ENCODE peak calls at places on chromosomes 16 and 17, in ten cellular contexts. One of them, this sample, is unnamed.

GRCh38 chr17:30244853-30245385 is 9.4 kb upstream of the SLC6A4 start:
- DNase-seq in kidney tubule cell: peak
- DNase-seq in mucosa of descending colon: no peak
- DNase-seq in lung microvascular endothelial cell: no peak
- DNase-seq in central memory CD4-positive, alpha-beta T cell: no peak
- DNase-seq in stimulated activated CD8-positive, alpha-beta memory T cell treated with anti-CD3 and anti-CD28 coated beads, Interleukin-4, amount 100 ng/mL, for 24 hours: no peak
- DNase-seq in stimulated activated naive B cell treated with anti-CD40 and anti-IgM and Interleukin-4, amounts not matched to agents 10 μg/mL and 1 μg/mL and 100 μg/mL, for 72 hours: no peak
- DNase-seq in activated CD4-positive, alpha-beta T cell treated with anti-CD3 and anti-CD28 coated beads for 24 hours: no peak
- DNase-seq in stimulated activated CD4-positive, alpha-beta T cell treated with anti-CD3 and anti-CD28 coated beads, Interleukin-12 subunit alpha, Interleukin-12 subunit beta, amount 100 ng/mL, for 48 hours: no peak
- DNase-seq in endothelial cell of umbilical vein: no peak
- DNase-seq in this sample: no peak

GRCh38 chr16:83799336-83799735 is 8.4 kb upstream of the HSBP1 start:
- DNase-seq in kidney tubule cell: peak
- DNase-seq in mucosa of descending colon: no peak
- DNase-seq in lung microvascular endothelial cell: no peak
- DNase-seq in central memory CD4-positive, alpha-beta T cell: no peak
- DNase-seq in stimulated activated CD8-positive, alpha-beta memory T cell treated with anti-CD3 and anti-CD28 coated beads, Interleukin-4, amount 100 ng/mL, for 24 hours: no peak
- DNase-seq in stimulated activated naive B cell treated with anti-CD40 and anti-IgM and Interleukin-4, amounts not matched to agents 10 μg/mL and 1 μg/mL and 100 μg/mL, for 72 hours: no peak
- DNase-seq in activated CD4-positive, alpha-beta T cell treated with anti-CD3 and anti-CD28 coated beads for 24 hours: no peak
- DNase-seq in stimulated activated CD4-positive, alpha-beta T cell treated with anti-CD3 and anti-CD28 coated beads, Interleukin-12 subunit alpha, Interleukin-12 subunit beta, amount 100 ng/mL, for 48 hours: no peak
- DNase-seq in endothelial cell of umbilical vein: no peak
- DNase-seq in this sample: no peak

GRCh38 chr16:2919511-2920255 is 8.0 kb downstream of the FLYWCH1 start:
- DNase-seq in kidney tubule cell: peak
- DNase-seq in mucosa of descending colon: no peak
- DNase-seq in lung microvascular endothelial cell: peak
- DNase-seq in central memory CD4-positive, alpha-beta T cell: peak
- DNase-seq in stimulated activated CD8-positive, alpha-beta memory T cell treated with anti-CD3 and anti-CD28 coated beads, Interleukin-4, amount 100 ng/mL, for 24 hours: peak
- DNase-seq in stimulated activated naive B cell treated with anti-CD40 and anti-IgM and Interleukin-4, amounts not matched to agents 10 μg/mL and 1 μg/mL and 100 μg/mL, for 72 hours: peak
- DNase-seq in activated CD4-positive, alpha-beta T cell treated with anti-CD3 and anti-CD28 coated beads for 24 hours: peak
- DNase-seq in stimulated activated CD4-positive, alpha-beta T cell treated with anti-CD3 and anti-CD28 coated beads, Interleukin-12 subunit alpha, Interleukin-12 subunit beta, amount 100 ng/mL, for 48 hours: peak
- DNase-seq in endothelial cell of umbilical vein: peak
- DNase-seq in this sample: peak

GRCh38 chr16:1057252-1057932 is 15.2 kb upstream of the SSTR5 start:
- DNase-seq in kidney tubule cell: peak
- DNase-seq in mucosa of descending colon: peak
- DNase-seq in lung microvascular endothelial cell: peak
- DNase-seq in central memory CD4-positive, alpha-beta T cell: peak
- DNase-seq in stimulated activated CD8-positive, alpha-beta memory T cell treated with anti-CD3 and anti-CD28 coated beads, Interleukin-4, amount 100 ng/mL, for 24 hours: peak
- DNase-seq in stimulated activated naive B cell treated with anti-CD40 and anti-IgM and Interleukin-4, amounts not matched to agents 10 μg/mL and 1 μg/mL and 100 μg/mL, for 72 hours: no peak
- DNase-seq in activated CD4-positive, alpha-beta T cell treated with anti-CD3 and anti-CD28 coated beads for 24 hours: peak
- DNase-seq in stimulated activated CD4-positive, alpha-beta T cell treated with anti-CD3 and anti-CD28 coated beads, Interleukin-12 subunit alpha, Interleukin-12 subunit beta, amount 100 ng/mL, for 48 hours: peak
- DNase-seq in endothelial cell of umbilical vein: peak
- DNase-seq in this sample: no peak

GRCh38 chr16:3444032-3444388 is 530 bp downstream of the NAA60 start:
- DNase-seq in kidney tubule cell: peak
- DNase-seq in mucosa of descending colon: peak
- DNase-seq in lung microvascular endothelial cell: peak
- DNase-seq in central memory CD4-positive, alpha-beta T cell: peak
- DNase-seq in stimulated activated CD8-positive, alpha-beta memory T cell treated with anti-CD3 and anti-CD28 coated beads, Interleukin-4, amount 100 ng/mL, for 24 hours: no peak
- DNase-seq in stimulated activated naive B cell treated with anti-CD40 and anti-IgM and Interleukin-4, amounts not matched to agents 10 μg/mL and 1 μg/mL and 100 μg/mL, for 72 hours: peak
- DNase-seq in activated CD4-positive, alpha-beta T cell treated with anti-CD3 and anti-CD28 coated beads for 24 hours: peak
- DNase-seq in stimulated activated CD4-positive, alpha-beta T cell treated with anti-CD3 and anti-CD28 coated beads, Interleukin-12 subunit alpha, Interleukin-12 subunit beta, amount 100 ng/mL, for 48 hours: no peak
- DNase-seq in endothelial cell of umbilical vein: peak
- DNase-seq in this sample: peak

GRCh38 chr17:33292184-33292980 is 713 bp downstream of the ASIC2 start:
- DNase-seq in kidney tubule cell: peak
- DNase-seq in mucosa of descending colon: peak
- DNase-seq in lung microvascular endothelial cell: peak
- DNase-seq in central memory CD4-positive, alpha-beta T cell: no peak
- DNase-seq in stimulated activated CD8-positive, alpha-beta memory T cell treated with anti-CD3 and anti-CD28 coated beads, Interleukin-4, amount 100 ng/mL, for 24 hours: no peak
- DNase-seq in stimulated activated naive B cell treated with anti-CD40 and anti-IgM and Interleukin-4, amounts not matched to agents 10 μg/mL and 1 μg/mL and 100 μg/mL, for 72 hours: no peak
- DNase-seq in activated CD4-positive, alpha-beta T cell treated with anti-CD3 and anti-CD28 coated beads for 24 hours: no peak
- DNase-seq in stimulated activated CD4-positive, alpha-beta T cell treated with anti-CD3 and anti-CD28 coated beads, Interleukin-12 subunit alpha, Interleukin-12 subunit beta, amount 100 ng/mL, for 48 hours: no peak
- DNase-seq in endothelial cell of umbilical vein: peak
- DNase-seq in this sample: no peak

GRCh38 chr16:88535181-88535856 is 34.9 kb upstream of the ZC3H18 start:
- DNase-seq in kidney tubule cell: no peak
- DNase-seq in mucosa of descending colon: no peak
- DNase-seq in lung microvascular endothelial cell: no peak
- DNase-seq in central memory CD4-positive, alpha-beta T cell: no peak
- DNase-seq in stimulated activated CD8-positive, alpha-beta memory T cell treated with anti-CD3 and anti-CD28 coated beads, Interleukin-4, amount 100 ng/mL, for 24 hours: no peak
- DNase-seq in stimulated activated naive B cell treated with anti-CD40 and anti-IgM and Interleukin-4, amounts not matched to agents 10 μg/mL and 1 μg/mL and 100 μg/mL, for 72 hours: no peak
- DNase-seq in activated CD4-positive, alpha-beta T cell treated with anti-CD3 and anti-CD28 coated beads for 24 hours: no peak
- DNase-seq in stimulated activated CD4-positive, alpha-beta T cell treated with anti-CD3 and anti-CD28 coated beads, Interleukin-12 subunit alpha, Interleukin-12 subunit beta, amount 100 ng/mL, for 48 hours: no peak
- DNase-seq in endothelial cell of umbilical vein: no peak
- DNase-seq in this sample: no peak

GRCh38 chr16:11688520-11688886 is 20.2 kb downstream of the SNN start:
- DNase-seq in kidney tubule cell: no peak
- DNase-seq in mucosa of descending colon: no peak
- DNase-seq in lung microvascular endothelial cell: no peak
- DNase-seq in central memory CD4-positive, alpha-beta T cell: no peak
- DNase-seq in stimulated activated CD8-positive, alpha-beta memory T cell treated with anti-CD3 and anti-CD28 coated beads, Interleukin-4, amount 100 ng/mL, for 24 hours: no peak
- DNase-seq in stimulated activated naive B cell treated with anti-CD40 and anti-IgM and Interleukin-4, amounts not matched to agents 10 μg/mL and 1 μg/mL and 100 μg/mL, for 72 hours: no peak
- DNase-seq in activated CD4-positive, alpha-beta T cell treated with anti-CD3 and anti-CD28 coated beads for 24 hours: no peak
- DNase-seq in stimulated activated CD4-positive, alpha-beta T cell treated with anti-CD3 and anti-CD28 coated beads, Interleukin-12 subunit alpha, Interleukin-12 subunit beta, amount 100 ng/mL, for 48 hours: no peak
- DNase-seq in endothelial cell of umbilical vein: no peak
- DNase-seq in this sample: no peak

GRCh38 chr17:57606111-57606875 is 138.8 kb downstream of the CCDC182 start:
- DNase-seq in kidney tubule cell: no peak
- DNase-seq in mucosa of descending colon: no peak
- DNase-seq in lung microvascular endothelial cell: no peak
- DNase-seq in central memory CD4-positive, alpha-beta T cell: no peak
- DNase-seq in stimulated activated CD8-positive, alpha-beta memory T cell treated with anti-CD3 and anti-CD28 coated beads, Interleukin-4, amount 100 ng/mL, for 24 hours: no peak
- DNase-seq in stimulated activated naive B cell treated with anti-CD40 and anti-IgM and Interleukin-4, amounts not matched to agents 10 μg/mL and 1 μg/mL and 100 μg/mL, for 72 hours: no peak
- DNase-seq in activated CD4-positive, alpha-beta T cell treated with anti-CD3 and anti-CD28 coated beads for 24 hours: no peak
- DNase-seq in stimulated activated CD4-positive, alpha-beta T cell treated with anti-CD3 and anti-CD28 coated beads, Interleukin-12 subunit alpha, Interleukin-12 subunit beta, amount 100 ng/mL, for 48 hours: no peak
- DNase-seq in endothelial cell of umbilical vein: no peak
- DNase-seq in this sample: no peak

GRCh38 chr17:41860254-41860931 is 4.8 kb downstream of the KLHL11 start:
- DNase-seq in kidney tubule cell: no peak
- DNase-seq in mucosa of descending colon: no peak
- DNase-seq in lung microvascular endothelial cell: no peak
- DNase-seq in central memory CD4-positive, alpha-beta T cell: no peak
- DNase-seq in stimulated activated CD8-positive, alpha-beta memory T cell treated with anti-CD3 and anti-CD28 coated beads, Interleukin-4, amount 100 ng/mL, for 24 hours: no peak
- DNase-seq in stimulated activated naive B cell treated with anti-CD40 and anti-IgM and Interleukin-4, amounts not matched to agents 10 μg/mL and 1 μg/mL and 100 μg/mL, for 72 hours: no peak
- DNase-seq in activated CD4-positive, alpha-beta T cell treated with anti-CD3 and anti-CD28 coated beads for 24 hours: no peak
- DNase-seq in stimulated activated CD4-positive, alpha-beta T cell treated with anti-CD3 and anti-CD28 coated beads, Interleukin-12 subunit alpha, Interleukin-12 subunit beta, amount 100 ng/mL, for 48 hours: no peak
- DNase-seq in endothelial cell of umbilical vein: no peak
- DNase-seq in this sample: no peak

GRCh38 chr16:29804455-29805231 is 1.7 kb upstream of the MAZ start:
- DNase-seq in kidney tubule cell: peak
- DNase-seq in mucosa of descending colon: no peak
- DNase-seq in lung microvascular endothelial cell: no peak
- DNase-seq in central memory CD4-positive, alpha-beta T cell: no peak
- DNase-seq in stimulated activated CD8-positive, alpha-beta memory T cell treated with anti-CD3 and anti-CD28 coated beads, Interleukin-4, amount 100 ng/mL, for 24 hours: no peak
- DNase-seq in stimulated activated naive B cell treated with anti-CD40 and anti-IgM and Interleukin-4, amounts not matched to agents 10 μg/mL and 1 μg/mL and 100 μg/mL, for 72 hours: no peak
- DNase-seq in activated CD4-positive, alpha-beta T cell treated with anti-CD3 and anti-CD28 coated beads for 24 hours: no peak
- DNase-seq in stimulated activated CD4-positive, alpha-beta T cell treated with anti-CD3 and anti-CD28 coated beads, Interleukin-12 subunit alpha, Interleukin-12 subunit beta, amount 100 ng/mL, for 48 hours: no peak
- DNase-seq in endothelial cell of umbilical vein: peak
- DNase-seq in this sample: no peak

GRCh38 chr16:55643161-55643970 is 12.4 kb upstream of the SLC6A2 start:
- DNase-seq in kidney tubule cell: no peak
- DNase-seq in mucosa of descending colon: peak
- DNase-seq in lung microvascular endothelial cell: peak
- DNase-seq in central memory CD4-positive, alpha-beta T cell: no peak
- DNase-seq in stimulated activated CD8-positive, alpha-beta memory T cell treated with anti-CD3 and anti-CD28 coated beads, Interleukin-4, amount 100 ng/mL, for 24 hours: no peak
- DNase-seq in stimulated activated naive B cell treated with anti-CD40 and anti-IgM and Interleukin-4, amounts not matched to agents 10 μg/mL and 1 μg/mL and 100 μg/mL, for 72 hours: no peak
- DNase-seq in activated CD4-positive, alpha-beta T cell treated with anti-CD3 and anti-CD28 coated beads for 24 hours: no peak
- DNase-seq in stimulated activated CD4-positive, alpha-beta T cell treated with anti-CD3 and anti-CD28 coated beads, Interleukin-12 subunit alpha, Interleukin-12 subunit beta, amount 100 ng/mL, for 48 hours: no peak
- DNase-seq in endothelial cell of umbilical vein: peak
- DNase-seq in this sample: no peak

GRCh38 chr16:1416521-1416941 is 2.0 kb upstream of the UNKL start:
- DNase-seq in kidney tubule cell: peak
- DNase-seq in mucosa of descending colon: no peak
- DNase-seq in lung microvascular endothelial cell: no peak
- DNase-seq in central memory CD4-positive, alpha-beta T cell: no peak
- DNase-seq in stimulated activated CD8-positive, alpha-beta memory T cell treated with anti-CD3 and anti-CD28 coated beads, Interleukin-4, amount 100 ng/mL, for 24 hours: no peak
- DNase-seq in stimulated activated naive B cell treated with anti-CD40 and anti-IgM and Interleukin-4, amounts not matched to agents 10 μg/mL and 1 μg/mL and 100 μg/mL, for 72 hours: no peak
- DNase-seq in activated CD4-positive, alpha-beta T cell treated with anti-CD3 and anti-CD28 coated beads for 24 hours: no peak
- DNase-seq in stimulated activated CD4-positive, alpha-beta T cell treated with anti-CD3 and anti-CD28 coated beads, Interleukin-12 subunit alpha, Interleukin-12 subunit beta, amount 100 ng/mL, for 48 hours: no peak
- DNase-seq in endothelial cell of umbilical vein: no peak
- DNase-seq in this sample: no peak

GRCh38 chr17:935485-935884 is 44.1 kb downstream of the NXN start:
- DNase-seq in kidney tubule cell: no peak
- DNase-seq in mucosa of descending colon: no peak
- DNase-seq in lung microvascular endothelial cell: no peak
- DNase-seq in central memory CD4-positive, alpha-beta T cell: no peak
- DNase-seq in stimulated activated CD8-positive, alpha-beta memory T cell treated with anti-CD3 and anti-CD28 coated beads, Interleukin-4, amount 100 ng/mL, for 24 hours: no peak
- DNase-seq in stimulated activated naive B cell treated with anti-CD40 and anti-IgM and Interleukin-4, amounts not matched to agents 10 μg/mL and 1 μg/mL and 100 μg/mL, for 72 hours: no peak
- DNase-seq in activated CD4-positive, alpha-beta T cell treated with anti-CD3 and anti-CD28 coated beads for 24 hours: no peak
- DNase-seq in stimulated activated CD4-positive, alpha-beta T cell treated with anti-CD3 and anti-CD28 coated beads, Interleukin-12 subunit alpha, Interleukin-12 subunit beta, amount 100 ng/mL, for 48 hours: no peak
- DNase-seq in endothelial cell of umbilical vein: no peak
- DNase-seq in this sample: no peak

GRCh38 chr17:17740627-17741237 is 59.5 kb downstream of the RAI1 start:
- DNase-seq in kidney tubule cell: peak
- DNase-seq in mucosa of descending colon: no peak
- DNase-seq in lung microvascular endothelial cell: no peak
- DNase-seq in central memory CD4-positive, alpha-beta T cell: no peak
- DNase-seq in stimulated activated CD8-positive, alpha-beta memory T cell treated with anti-CD3 and anti-CD28 coated beads, Interleukin-4, amount 100 ng/mL, for 24 hours: peak
- DNase-seq in stimulated activated naive B cell treated with anti-CD40 and anti-IgM and Interleukin-4, amounts not matched to agents 10 μg/mL and 1 μg/mL and 100 μg/mL, for 72 hours: no peak
- DNase-seq in activated CD4-positive, alpha-beta T cell treated with anti-CD3 and anti-CD28 coated beads for 24 hours: no peak
- DNase-seq in stimulated activated CD4-positive, alpha-beta T cell treated with anti-CD3 and anti-CD28 coated beads, Interleukin-12 subunit alpha, Interleukin-12 subunit beta, amount 100 ng/mL, for 48 hours: no peak
- DNase-seq in endothelial cell of umbilical vein: no peak
- DNase-seq in this sample: peak

GRCh38 chr17:350706-351435 is 1.7 kb downstream of the RPH3AL start:
- DNase-seq in kidney tubule cell: peak
- DNase-seq in mucosa of descending colon: peak
- DNase-seq in lung microvascular endothelial cell: peak
- DNase-seq in central memory CD4-positive, alpha-beta T cell: no peak
- DNase-seq in stimulated activated CD8-positive, alpha-beta memory T cell treated with anti-CD3 and anti-CD28 coated beads, Interleukin-4, amount 100 ng/mL, for 24 hours: no peak
- DNase-seq in stimulated activated naive B cell treated with anti-CD40 and anti-IgM and Interleukin-4, amounts not matched to agents 10 μg/mL and 1 μg/mL and 100 μg/mL, for 72 hours: no peak
- DNase-seq in activated CD4-positive, alpha-beta T cell treated with anti-CD3 and anti-CD28 coated beads for 24 hours: no peak
- DNase-seq in stimulated activated CD4-positive, alpha-beta T cell treated with anti-CD3 and anti-CD28 coated beads, Interleukin-12 subunit alpha, Interleukin-12 subunit beta, amount 100 ng/mL, for 48 hours: no peak
- DNase-seq in endothelial cell of umbilical vein: peak
- DNase-seq in this sample: no peak

GRCh38 chr17:79402275-79402674 is 208.6 kb downstream of the RBFOX3 start:
- DNase-seq in kidney tubule cell: no peak
- DNase-seq in mucosa of descending colon: no peak
- DNase-seq in lung microvascular endothelial cell: no peak
- DNase-seq in central memory CD4-positive, alpha-beta T cell: no peak
- DNase-seq in stimulated activated CD8-positive, alpha-beta memory T cell treated with anti-CD3 and anti-CD28 coated beads, Interleukin-4, amount 100 ng/mL, for 24 hours: no peak
- DNase-seq in stimulated activated naive B cell treated with anti-CD40 and anti-IgM and Interleukin-4, amounts not matched to agents 10 μg/mL and 1 μg/mL and 100 μg/mL, for 72 hours: no peak
- DNase-seq in activated CD4-positive, alpha-beta T cell treated with anti-CD3 and anti-CD28 coated beads for 24 hours: no peak
- DNase-seq in stimulated activated CD4-positive, alpha-beta T cell treated with anti-CD3 and anti-CD28 coated beads, Interleukin-12 subunit alpha, Interleukin-12 subunit beta, amount 100 ng/mL, for 48 hours: no peak
- DNase-seq in endothelial cell of umbilical vein: no peak
- DNase-seq in this sample: no peak

GRCh38 chr16:74896389-74897370 is 88.2 kb downstream of the WDR59 start:
- DNase-seq in kidney tubule cell: peak
- DNase-seq in mucosa of descending colon: no peak
- DNase-seq in lung microvascular endothelial cell: no peak
- DNase-seq in central memory CD4-positive, alpha-beta T cell: no peak
- DNase-seq in stimulated activated CD8-positive, alpha-beta memory T cell treated with anti-CD3 and anti-CD28 coated beads, Interleukin-4, amount 100 ng/mL, for 24 hours: no peak
- DNase-seq in stimulated activated naive B cell treated with anti-CD40 and anti-IgM and Interleukin-4, amounts not matched to agents 10 μg/mL and 1 μg/mL and 100 μg/mL, for 72 hours: no peak
- DNase-seq in activated CD4-positive, alpha-beta T cell treated with anti-CD3 and anti-CD28 coated beads for 24 hours: no peak
- DNase-seq in stimulated activated CD4-positive, alpha-beta T cell treated with anti-CD3 and anti-CD28 coated beads, Interleukin-12 subunit alpha, Interleukin-12 subunit beta, amount 100 ng/mL, for 48 hours: no peak
- DNase-seq in endothelial cell of umbilical vein: no peak
- DNase-seq in this sample: no peak

GRCh38 chr16:26983426-26983825 is 83.3 kb upstream of the C16orf82 start:
- DNase-seq in kidney tubule cell: peak
- DNase-seq in mucosa of descending colon: no peak
- DNase-seq in lung microvascular endothelial cell: no peak
- DNase-seq in central memory CD4-positive, alpha-beta T cell: no peak
- DNase-seq in stimulated activated CD8-positive, alpha-beta memory T cell treated with anti-CD3 and anti-CD28 coated beads, Interleukin-4, amount 100 ng/mL, for 24 hours: no peak
- DNase-seq in stimulated activated naive B cell treated with anti-CD40 and anti-IgM and Interleukin-4, amounts not matched to agents 10 μg/mL and 1 μg/mL and 100 μg/mL, for 72 hours: no peak
- DNase-seq in activated CD4-positive, alpha-beta T cell treated with anti-CD3 and anti-CD28 coated beads for 24 hours: no peak
- DNase-seq in stimulated activated CD4-positive, alpha-beta T cell treated with anti-CD3 and anti-CD28 coated beads, Interleukin-12 subunit alpha, Interleukin-12 subunit beta, amount 100 ng/mL, for 48 hours: no peak
- DNase-seq in endothelial cell of umbilical vein: no peak
- DNase-seq in this sample: no peak

GRCh38 chr16:65975049-65975708 is 391.3 kb upstream of the CDH5 start:
- DNase-seq in kidney tubule cell: peak
- DNase-seq in mucosa of descending colon: no peak
- DNase-seq in lung microvascular endothelial cell: no peak
- DNase-seq in central memory CD4-positive, alpha-beta T cell: no peak
- DNase-seq in stimulated activated CD8-positive, alpha-beta memory T cell treated with anti-CD3 and anti-CD28 coated beads, Interleukin-4, amount 100 ng/mL, for 24 hours: no peak
- DNase-seq in stimulated activated naive B cell treated with anti-CD40 and anti-IgM and Interleukin-4, amounts not matched to agents 10 μg/mL and 1 μg/mL and 100 μg/mL, for 72 hours: no peak
- DNase-seq in activated CD4-positive, alpha-beta T cell treated with anti-CD3 and anti-CD28 coated beads for 24 hours: no peak
- DNase-seq in stimulated activated CD4-positive, alpha-beta T cell treated with anti-CD3 and anti-CD28 coated beads, Interleukin-12 subunit alpha, Interleukin-12 subunit beta, amount 100 ng/mL, for 48 hours: no peak
- DNase-seq in endothelial cell of umbilical vein: no peak
- DNase-seq in this sample: peak

GRCh38 chr16:67394271-67395104 is 1.2 kb upstream of the TPPP3 start:
- DNase-seq in kidney tubule cell: no peak
- DNase-seq in mucosa of descending colon: peak
- DNase-seq in lung microvascular endothelial cell: peak
- DNase-seq in central memory CD4-positive, alpha-beta T cell: no peak
- DNase-seq in stimulated activated CD8-positive, alpha-beta memory T cell treated with anti-CD3 and anti-CD28 coated beads, Interleukin-4, amount 100 ng/mL, for 24 hours: no peak
- DNase-seq in stimulated activated naive B cell treated with anti-CD40 and anti-IgM and Interleukin-4, amounts not matched to agents 10 μg/mL and 1 μg/mL and 100 μg/mL, for 72 hours: no peak
- DNase-seq in activated CD4-positive, alpha-beta T cell treated with anti-CD3 and anti-CD28 coated beads for 24 hours: no peak
- DNase-seq in stimulated activated CD4-positive, alpha-beta T cell treated with anti-CD3 and anti-CD28 coated beads, Interleukin-12 subunit alpha, Interleukin-12 subunit beta, amount 100 ng/mL, for 48 hours: no peak
- DNase-seq in endothelial cell of umbilical vein: no peak
- DNase-seq in this sample: no peak

GRCh38 chr16:58614212-58614611 is 15.4 kb downstream of the CNOT1 start:
- DNase-seq in kidney tubule cell: no peak
- DNase-seq in mucosa of descending colon: no peak
- DNase-seq in lung microvascular endothelial cell: no peak
- DNase-seq in central memory CD4-positive, alpha-beta T cell: no peak
- DNase-seq in stimulated activated CD8-positive, alpha-beta memory T cell treated with anti-CD3 and anti-CD28 coated beads, Interleukin-4, amount 100 ng/mL, for 24 hours: no peak
- DNase-seq in stimulated activated naive B cell treated with anti-CD40 and anti-IgM and Interleukin-4, amounts not matched to agents 10 μg/mL and 1 μg/mL and 100 μg/mL, for 72 hours: no peak
- DNase-seq in activated CD4-positive, alpha-beta T cell treated with anti-CD3 and anti-CD28 coated beads for 24 hours: no peak
- DNase-seq in stimulated activated CD4-positive, alpha-beta T cell treated with anti-CD3 and anti-CD28 coated beads, Interleukin-12 subunit alpha, Interleukin-12 subunit beta, amount 100 ng/mL, for 48 hours: no peak
- DNase-seq in endothelial cell of umbilical vein: no peak
- DNase-seq in this sample: no peak

GRCh38 chr17:71269201-71269600 is 851.6 kb upstream of the SOX9 start:
- DNase-seq in kidney tubule cell: no peak
- DNase-seq in mucosa of descending colon: no peak
- DNase-seq in lung microvascular endothelial cell: no peak
- DNase-seq in central memory CD4-positive, alpha-beta T cell: no peak
- DNase-seq in stimulated activated CD8-positive, alpha-beta memory T cell treated with anti-CD3 and anti-CD28 coated beads, Interleukin-4, amount 100 ng/mL, for 24 hours: no peak
- DNase-seq in stimulated activated naive B cell treated with anti-CD40 and anti-IgM and Interleukin-4, amounts not matched to agents 10 μg/mL and 1 μg/mL and 100 μg/mL, for 72 hours: no peak
- DNase-seq in activated CD4-positive, alpha-beta T cell treated with anti-CD3 and anti-CD28 coated beads for 24 hours: no peak
- DNase-seq in stimulated activated CD4-positive, alpha-beta T cell treated with anti-CD3 and anti-CD28 coated beads, Interleukin-12 subunit alpha, Interleukin-12 subunit beta, amount 100 ng/mL, for 48 hours: no peak
- DNase-seq in endothelial cell of umbilical vein: no peak
- DNase-seq in this sample: no peak

GRCh38 chr17:42566873-42567573 is at the start of gene MLX:
- DNase-seq in kidney tubule cell: peak
- DNase-seq in mucosa of descending colon: peak
- DNase-seq in lung microvascular endothelial cell: peak
- DNase-seq in central memory CD4-positive, alpha-beta T cell: peak
- DNase-seq in stimulated activated CD8-positive, alpha-beta memory T cell treated with anti-CD3 and anti-CD28 coated beads, Interleukin-4, amount 100 ng/mL, for 24 hours: peak
- DNase-seq in stimulated activated naive B cell treated with anti-CD40 and anti-IgM and Interleukin-4, amounts not matched to agents 10 μg/mL and 1 μg/mL and 100 μg/mL, for 72 hours: peak
- DNase-seq in activated CD4-positive, alpha-beta T cell treated with anti-CD3 and anti-CD28 coated beads for 24 hours: peak
- DNase-seq in stimulated activated CD4-positive, alpha-beta T cell treated with anti-CD3 and anti-CD28 coated beads, Interleukin-12 subunit alpha, Interleukin-12 subunit beta, amount 100 ng/mL, for 48 hours: peak
- DNase-seq in endothelial cell of umbilical vein: peak
- DNase-seq in this sample: peak

GRCh38 chr16:67647111-67647651 is 2.2 kb downstream of the CARMIL2 start:
- DNase-seq in kidney tubule cell: peak
- DNase-seq in mucosa of descending colon: no peak
- DNase-seq in lung microvascular endothelial cell: no peak
- DNase-seq in central memory CD4-positive, alpha-beta T cell: no peak
- DNase-seq in stimulated activated CD8-positive, alpha-beta memory T cell treated with anti-CD3 and anti-CD28 coated beads, Interleukin-4, amount 100 ng/mL, for 24 hours: no peak
- DNase-seq in stimulated activated naive B cell treated with anti-CD40 and anti-IgM and Interleukin-4, amounts not matched to agents 10 μg/mL and 1 μg/mL and 100 μg/mL, for 72 hours: no peak
- DNase-seq in activated CD4-positive, alpha-beta T cell treated with anti-CD3 and anti-CD28 coated beads for 24 hours: no peak
- DNase-seq in stimulated activated CD4-positive, alpha-beta T cell treated with anti-CD3 and anti-CD28 coated beads, Interleukin-12 subunit alpha, Interleukin-12 subunit beta, amount 100 ng/mL, for 48 hours: no peak
- DNase-seq in endothelial cell of umbilical vein: no peak
- DNase-seq in this sample: no peak

GRCh38 chr17:62643496-62643895 is 16.0 kb downstream of the MRC2 start:
- DNase-seq in kidney tubule cell: no peak
- DNase-seq in mucosa of descending colon: no peak
- DNase-seq in lung microvascular endothelial cell: peak
- DNase-seq in central memory CD4-positive, alpha-beta T cell: no peak
- DNase-seq in stimulated activated CD8-positive, alpha-beta memory T cell treated with anti-CD3 and anti-CD28 coated beads, Interleukin-4, amount 100 ng/mL, for 24 hours: no peak
- DNase-seq in stimulated activated naive B cell treated with anti-CD40 and anti-IgM and Interleukin-4, amounts not matched to agents 10 μg/mL and 1 μg/mL and 100 μg/mL, for 72 hours: no peak
- DNase-seq in activated CD4-positive, alpha-beta T cell treated with anti-CD3 and anti-CD28 coated beads for 24 hours: no peak
- DNase-seq in stimulated activated CD4-positive, alpha-beta T cell treated with anti-CD3 and anti-CD28 coated beads, Interleukin-12 subunit alpha, Interleukin-12 subunit beta, amount 100 ng/mL, for 48 hours: no peak
- DNase-seq in endothelial cell of umbilical vein: peak
- DNase-seq in this sample: no peak

GRCh38 chr16:84088695-84089395 is 27.9 kb downstream of the MBTPS1 start:
- DNase-seq in kidney tubule cell: no peak
- DNase-seq in mucosa of descending colon: peak
- DNase-seq in lung microvascular endothelial cell: no peak
- DNase-seq in central memory CD4-positive, alpha-beta T cell: peak
- DNase-seq in stimulated activated CD8-positive, alpha-beta memory T cell treated with anti-CD3 and anti-CD28 coated beads, Interleukin-4, amount 100 ng/mL, for 24 hours: peak
- DNase-seq in stimulated activated naive B cell treated with anti-CD40 and anti-IgM and Interleukin-4, amounts not matched to agents 10 μg/mL and 1 μg/mL and 100 μg/mL, for 72 hours: peak
- DNase-seq in activated CD4-positive, alpha-beta T cell treated with anti-CD3 and anti-CD28 coated beads for 24 hours: peak
- DNase-seq in stimulated activated CD4-positive, alpha-beta T cell treated with anti-CD3 and anti-CD28 coated beads, Interleukin-12 subunit alpha, Interleukin-12 subunit beta, amount 100 ng/mL, for 48 hours: peak
- DNase-seq in endothelial cell of umbilical vein: no peak
- DNase-seq in this sample: no peak

GRCh38 chr16:4314532-4315184 is 1.2 kb upstream of the GLIS2 start:
- DNase-seq in kidney tubule cell: peak
- DNase-seq in mucosa of descending colon: no peak
- DNase-seq in lung microvascular endothelial cell: no peak
- DNase-seq in central memory CD4-positive, alpha-beta T cell: no peak
- DNase-seq in stimulated activated CD8-positive, alpha-beta memory T cell treated with anti-CD3 and anti-CD28 coated beads, Interleukin-4, amount 100 ng/mL, for 24 hours: no peak
- DNase-seq in stimulated activated naive B cell treated with anti-CD40 and anti-IgM and Interleukin-4, amounts not matched to agents 10 μg/mL and 1 μg/mL and 100 μg/mL, for 72 hours: no peak
- DNase-seq in activated CD4-positive, alpha-beta T cell treated with anti-CD3 and anti-CD28 coated beads for 24 hours: no peak
- DNase-seq in stimulated activated CD4-positive, alpha-beta T cell treated with anti-CD3 and anti-CD28 coated beads, Interleukin-12 subunit alpha, Interleukin-12 subunit beta, amount 100 ng/mL, for 48 hours: no peak
- DNase-seq in endothelial cell of umbilical vein: peak
- DNase-seq in this sample: peak